ENCODE peak calls at places on chromosomes 7 and 10, in six cellular contexts. I is naive thymus-derived CD4-positive, alpha-beta T cell; K is heart left ventricle; R is HL-60; O is CD4-positive, alpha-beta memory T cell; F is IMR-90. A is an unnamed sample. For H3K27me3, the result is how much of the 10 kb centered on the place peaks cover.

GRCh38 chr10:130763071-130763470 is 548.5 kb downstream of the TCERG1L start:
- DNase-seq in I (no peak), K (no peak), R (no peak), O (no peak), F (no peak), A (no peak)

GRCh38 chr7:54960517-54960916 is 58.3 kb upstream of the EGFR start:
- DNase-seq in I (no peak), K (no peak), R (no peak), O (no peak), F (peak), A (no peak)

GRCh38 chr10:3502606-3503005 is 282.4 kb downstream of the KLF6 start:
- DNase-seq in I (no peak), K (no peak), R (no peak), O (no peak), F (no peak), A (no peak)

GRCh38 chr10:94011296-94011695 is 17.6 kb downstream of the PLCE1 start:
- DNase-seq in I (no peak), K (no peak), R (no peak), O (no peak), F (no peak), A (no peak)

GRCh38 chr7:158031820-158032424 is 555.7 kb downstream of the PTPRN2 start:
- DNase-seq in I (no peak), K (no peak), R (no peak), O (no peak), F (no peak), A (no peak)

GRCh38 chr10:6083523-6084475 is 5.0 kb upstream of the RBM17 start:
- DNase-seq in I (peak), K (no peak), R (no peak), O (peak), F (peak), A (no peak)

GRCh38 chr7:140696024-140696678 is 357 bp upstream of the NDUFB2 start:
- DNase-seq in I (peak), K (peak), R (no peak), O (no peak), F (peak), A (peak)

GRCh38 chr10:63103971-63104409 is 29.1 kb upstream of the NRBF2 start:
- DNase-seq in I (no peak), K (no peak), R (no peak), O (no peak), F (no peak), A (no peak)

GRCh38 chr7:110850239-110850638 is 240.7 kb upstream of the LRRN3 start:
- DNase-seq in I (no peak), K (no peak), R (no peak), O (no peak), F (no peak), A (no peak)

GRCh38 chr10:31383810-31384588 is 65.0 kb downstream of the ZEB1 start:
- DNase-seq in I (no peak), K (no peak), R (no peak), O (no peak), F (no peak), A (no peak)

GRCh38 chr10:31381766-31382316 is 62.8 kb downstream of the ZEB1 start:
- DNase-seq in I (no peak), K (no peak), R (no peak), O (no peak), F (peak), A (no peak)

GRCh38 chr10:31381171-31381570 is 62.2 kb downstream of the ZEB1 start:
- DNase-seq in I (no peak), K (no peak), R (no peak), O (no peak), F (no peak), A (no peak)

GRCh38 chr10:31384589-31384949 is 65.6 kb downstream of the ZEB1 start:
- DNase-seq in I (no peak), K (no peak), R (no peak), O (no peak), F (peak), A (no peak)
- H3K4me3 ChIP-seq in I (no peak), K (no peak), R (no peak), O (no peak), F (no peak), A (no peak)

GRCh38 chr10:126504051-126504760 is 115.9 kb upstream of the ADAM12 start:
- DNase-seq in I (no peak), K (no peak), R (no peak), O (peak), F (peak), A (peak)

GRCh38 chr10:126508535-126509040 is 120.3 kb upstream of the ADAM12 start:
- DNase-seq in I (no peak), K (no peak), R (no peak), O (no peak), F (no peak), A (no peak)

GRCh38 chr10:126511917-126512487 is 123.7 kb upstream of the ADAM12 start:
- DNase-seq in I (no peak), K (no peak), R (no peak), O (no peak), F (no peak), A (no peak)

GRCh38 chr10:126504761-126505112 is 116.5 kb upstream of the ADAM12 start:
- DNase-seq in I (no peak), K (no peak), R (no peak), O (no peak), F (no peak), A (no peak)

GRCh38 chr10:126509211-126509610 is 120.9 kb upstream of the ADAM12 start:
- DNase-seq in I (no peak), K (no peak), R (no peak), O (no peak), F (no peak), A (no peak)
- H3K27me3 ChIP-seq in I (under half), K (under half), R (under half), O (under half), F (under half), A (under half)

GRCh38 chr10:43361532-43362190 is 9.8 kb upstream of the FXYD4 start:
- DNase-seq in I (peak), K (no peak), R (no peak), O (no peak), F (no peak), A (no peak)
- H3K4me3 ChIP-seq in I (peak), K (peak), R (peak), O (peak), F (peak), A (peak)

DNA sequence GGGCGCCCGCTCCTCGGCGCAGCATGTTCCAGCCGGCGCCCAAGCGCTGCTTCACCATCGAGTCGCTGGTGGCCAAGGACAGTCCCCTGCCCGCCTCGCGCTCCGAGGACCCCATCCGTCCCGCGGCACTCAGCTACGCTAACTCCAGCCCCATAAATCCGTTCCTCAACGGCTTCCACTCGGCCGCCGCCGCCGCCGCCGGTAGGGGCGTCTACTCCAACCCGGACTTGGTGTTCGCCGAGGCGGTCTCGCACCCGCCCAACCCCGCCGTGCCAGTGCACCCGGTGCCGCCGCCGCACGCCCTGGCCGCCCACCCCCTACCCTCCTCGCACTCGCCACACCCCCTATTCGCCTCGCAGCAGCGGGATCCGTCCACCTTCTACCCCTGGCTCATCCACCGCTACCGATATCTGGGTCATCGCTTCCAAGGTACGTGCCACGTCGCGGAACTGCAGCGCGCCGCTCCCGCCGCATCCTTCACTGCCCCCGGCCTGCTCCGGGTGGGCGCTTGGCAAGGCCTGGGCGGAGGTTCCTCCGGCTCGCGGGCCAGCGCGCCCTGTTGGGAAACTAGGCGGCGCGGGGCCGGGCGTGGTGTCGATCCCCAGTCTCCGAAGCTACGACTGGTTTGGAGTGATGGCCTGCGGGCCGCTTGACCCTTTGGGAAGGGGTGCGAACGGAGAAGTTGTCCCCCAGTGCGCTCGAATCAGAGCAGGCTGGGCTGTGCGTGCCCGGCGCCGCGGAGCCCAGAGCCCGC is 876 bp downstream of the EMX2 start:
- DNase-seq in I (no peak), K (no peak), R (no peak), O (no peak), F (no peak), A (no peak)
- H3K27me3 ChIP-seq in I (under half), K (half or more), R (half or more), O (under half), F (half or more), A (half or more)

GRCh38 chr10:103040424-103040823 is 122.3 kb downstream of the CNNM2 start:
- DNase-seq in I (no peak), K (no peak), R (no peak), O (no peak), F (peak), A (peak)
- H3K4me3 ChIP-seq in I (no peak), K (no peak), R (no peak), O (no peak), F (no peak), A (no peak)

DNA sequence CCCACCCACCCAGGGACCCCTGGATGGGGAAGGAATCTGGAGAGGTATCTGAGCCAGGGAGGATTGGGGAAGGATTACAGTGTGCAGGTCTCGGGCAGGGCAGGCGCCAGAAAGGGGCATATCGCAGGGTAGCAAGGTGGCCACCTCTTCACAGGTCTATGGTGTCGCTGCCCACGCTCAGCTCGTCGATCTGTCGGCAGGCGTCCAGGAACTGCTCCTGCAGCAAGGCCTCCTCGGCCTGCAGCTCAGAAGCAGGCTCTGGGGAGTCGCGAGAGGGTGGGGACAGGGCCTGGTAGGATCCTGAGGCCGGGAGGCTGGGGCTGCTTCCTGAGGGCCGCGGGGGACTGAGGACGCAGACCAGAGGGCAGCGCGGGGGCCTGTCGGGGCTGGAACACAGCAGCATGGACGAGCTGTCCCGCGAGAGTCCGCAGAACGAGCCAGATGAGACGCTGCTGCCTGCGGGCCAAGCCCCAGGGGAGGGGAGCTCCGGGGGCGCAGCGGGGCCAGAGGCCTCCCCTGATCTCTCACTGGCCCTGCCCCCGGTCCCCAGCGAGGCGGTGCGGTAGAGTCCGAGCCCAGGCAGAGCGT is 7.1 kb upstream of the RBM28 start:
- DNase-seq in I (no peak), K (no peak), R (no peak), O (no peak), F (no peak), A (no peak)
- H3K27me3 ChIP-seq in I (under half), K (under half), R (under half), O (under half), F (half or more), A (half or more)

DNA sequence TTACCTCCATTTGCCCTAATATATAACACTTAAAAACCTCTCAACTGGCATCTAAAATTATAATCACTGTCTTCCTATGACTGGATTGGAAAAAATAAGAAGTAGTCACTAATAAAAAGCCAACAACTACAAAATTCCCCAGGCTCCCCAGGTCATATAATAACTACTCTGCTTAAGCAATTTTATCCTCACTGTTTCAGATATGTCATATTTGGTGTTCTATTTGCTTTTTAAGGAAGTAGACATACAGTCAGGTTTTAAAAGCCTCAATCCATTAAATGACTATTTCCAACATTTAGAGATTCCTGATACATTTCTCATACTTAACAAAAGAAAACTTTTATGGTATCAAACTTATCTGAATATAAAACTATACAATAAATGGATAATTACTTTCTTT is 2.4 kb downstream of the H2AZ2 start:
- DNase-seq in I (no peak), K (no peak), R (no peak), O (no peak), F (no peak), A (no peak)
- H3K4me3 ChIP-seq in I (no peak), K (peak), R (peak), O (no peak), F (no peak), A (no peak)

A was measured in AG04450.